ENCODE peak calls at places on chromosomes 16 and 17, in ten cellular contexts. P is uterus, W is transverse colon, M is prostate gland, K is K562, T is body of pancreas, S is upper lobe of left lung, B is tibial nerve, D is A549, X is breast epithelium. Q is an unnamed sample.

GRCh38 chr16:84228321-84228838 is 11.4 kb downstream of the KCNG4 start:
- DNase-seq in M (no peak), T (peak), D (peak), K (peak), S (no peak), W (peak), B (peak), X (no peak), P (peak), Q (no peak)

GRCh38 chr17:74450925-74451403 is 15.5 kb upstream of the CD300A start:
- DNase-seq in P (no peak), M (no peak), S (no peak), T (no peak), K (no peak), D (no peak), W (no peak), B (no peak), X (no peak), Q (no peak)

GRCh38 chr17:81084691-81085419 is 49.9 kb downstream of the BAIAP2 start:
- DNase-seq in T (peak), B (no peak), D (no peak), M (peak), W (no peak), X (no peak), P (no peak), S (no peak), K (no peak), Q (no peak)

GRCh38 chr17:63686138-63686685 is 13.7 kb downstream of the LIMD2 start:
- DNase-seq in B (no peak), D (no peak), W (no peak), M (no peak), S (no peak), X (no peak), T (no peak), P (no peak), K (no peak), Q (no peak)

GRCh38 chr17:15169676-15170075 is 95.5 kb downstream of the PMP22 start:
- DNase-seq in S (no peak), D (no peak), K (no peak), W (no peak), M (no peak), B (no peak), T (no peak), X (no peak), P (no peak), Q (no peak)

GRCh38 chr16:26645629-26646028 is 421.1 kb upstream of the C16orf82 start:
- DNase-seq in S (peak), D (peak), K (peak), W (no peak), P (no peak), B (no peak), M (no peak), T (peak), X (no peak), Q (no peak)

GRCh38 chr17:3770471-3770870 is 30.5 kb downstream of the ITGAE start:
- DNase-seq in X (no peak), K (no peak), D (no peak), T (no peak), P (no peak), B (no peak), M (no peak), W (peak), S (no peak), Q (peak)

GRCh38 chr17:75549246-75550138 is 24.0 kb downstream of the LLGL2 start:
- DNase-seq in B (no peak), M (peak), W (peak), K (no peak), S (peak), T (peak), D (peak), X (peak), P (no peak), Q (peak)

GRCh38 chr17:68248886-68249872 is 1.3 kb downstream of the AMZ2 start:
- DNase-seq in K (peak), W (no peak), T (no peak), D (no peak), X (no peak), B (no peak), P (no peak), M (no peak), S (no peak), Q (peak)

GRCh38 chr17:27339836-27340550 is 46.1 kb downstream of the WSB1 start:
- DNase-seq in W (no peak), P (no peak), T (no peak), S (no peak), K (peak), X (no peak), M (no peak), B (no peak), D (peak), Q (no peak)

GRCh38 chr17:58375811-58376210 is 23.8 kb upstream of the SUPT4H1 start:
- DNase-seq in P (no peak), M (no peak), S (no peak), B (no peak), X (no peak), T (no peak), K (no peak), W (no peak), D (no peak), Q (no peak)

GRCh38 chr17:82283208-82283749 is 9.8 kb upstream of the CSNK1D start:
- DNase-seq in D (peak), B (no peak), X (no peak), P (peak), S (no peak), W (no peak), K (no peak), T (no peak), M (no peak), Q (no peak)

GRCh38 chr16:88354229-88355092 is 28.3 kb upstream of the ZNF469 start:
- DNase-seq in W (no peak), M (no peak), T (no peak), S (peak), K (no peak), D (no peak), B (no peak), X (no peak), P (no peak), Q (no peak)

GRCh38 chr17:10471853-10472252 is 2.5 kb upstream of the MYH4 start:
- DNase-seq in P (no peak), T (no peak), W (no peak), S (no peak), X (no peak), K (no peak), M (no peak), B (no peak), D (no peak), Q (no peak)

GRCh38 chr16:83949724-83950001 is 3.4 kb upstream of the OSGIN1 start:
- DNase-seq in S (no peak), M (no peak), D (no peak), P (no peak), T (no peak), W (no peak), K (no peak), B (no peak), X (no peak), Q (no peak)

GRCh38 chr16:74320707-74321106 is 24.1 kb downstream of the PSMD7 start:
- DNase-seq in T (peak), M (no peak), S (no peak), X (no peak), P (no peak), K (no peak), W (no peak), B (no peak), D (no peak), Q (no peak)

GRCh38 chr16:10228779-10229178 is 46.6 kb upstream of the GRIN2A start:
- DNase-seq in W (no peak), T (no peak), S (no peak), X (no peak), P (no peak), K (no peak), M (no peak), D (no peak), B (no peak), Q (no peak)

GRCh38 chr16:50025544-50025931 is 513 bp downstream of the CNEP1R1 start:
- DNase-seq in T (peak), P (no peak), S (no peak), M (no peak), X (no peak), B (no peak), W (peak), D (no peak), K (peak), Q (peak)

GRCh38 chr16:4313563-4314531 is 2.0 kb upstream of the GLIS2 start:
- DNase-seq in B (no peak), X (no peak), P (no peak), W (peak), K (peak), D (peak), T (peak), M (no peak), S (peak), Q (no peak)

GRCh38 chr17:80024206-80024972 is 11.3 kb downstream of the TBC1D16 start:
- DNase-seq in X (no peak), W (no peak), M (no peak), T (no peak), B (no peak), S (no peak), P (no peak), K (no peak), D (no peak), Q (no peak)

GRCh38 chr17:15942207-15942833 is 2.6 kb upstream of the ADORA2B start:
- DNase-seq in B (no peak), S (peak), T (no peak), D (no peak), W (no peak), X (no peak), K (no peak), M (no peak), P (no peak), Q (peak)

GRCh38 chr16:49766280-49766679 is 89.6 kb downstream of the ZNF423 start:
- DNase-seq in B (no peak), P (no peak), T (no peak), S (no peak), D (no peak), K (no peak), W (no peak), X (no peak), M (no peak), Q (no peak)

GRCh38 chr16:25959216-25959615 is 267.5 kb downstream of the HS3ST4 start:
- DNase-seq in S (no peak), D (no peak), K (no peak), W (peak), X (no peak), B (no peak), T (no peak), M (no peak), P (no peak), Q (no peak)

GRCh38 chr16:10964039-10964890 is 19.9 kb downstream of the CLEC16A start:
- DNase-seq in W (peak), D (peak), S (peak), K (peak), T (peak), M (peak), P (peak), B (peak), X (peak), Q (peak)

GRCh38 chr17:10771142-10771541 is 32.8 kb downstream of the TMEM238L start:
- DNase-seq in M (no peak), K (no peak), W (no peak), X (peak), P (no peak), T (no peak), D (no peak), B (no peak), S (no peak), Q (no peak)

GRCh38 chr17:56629450-56630187 is 36.1 kb downstream of the NOG start:
- DNase-seq in W (no peak), D (peak), X (no peak), P (no peak), B (no peak), T (no peak), S (no peak), K (peak), M (no peak), Q (no peak)

GRCh38 chr17:32519769-32520701 is 33.2 kb downstream of the CDK5R1 start:
- DNase-seq in M (no peak), S (peak), B (no peak), W (peak), D (no peak), T (no peak), X (no peak), K (no peak), P (no peak), Q (peak)

GRCh38 chr16:67864594-67864993 is 8.3 kb upstream of the EDC4 start:
- DNase-seq in K (no peak), D (no peak), P (no peak), X (no peak), T (no peak), S (no peak), W (no peak), M (no peak), B (no peak), Q (no peak)

GRCh38 chr17:9994761-9995160 is 89.7 kb upstream of the RCVRN start:
- DNase-seq in W (no peak), D (no peak), X (no peak), S (no peak), P (no peak), M (no peak), B (no peak), T (no peak), K (no peak), Q (no peak)

GRCh38 chr17:8583954-8584353 is 46.6 kb downstream of the MYH10 start:
- DNase-seq in P (no peak), K (no peak), W (no peak), D (no peak), S (no peak), X (no peak), M (no peak), T (no peak), B (no peak), Q (no peak)

GRCh38 chr17:13786000-13786598 is 184.4 kb upstream of the HS3ST3A1 start:
- DNase-seq in S (peak), M (no peak), W (no peak), X (no peak), K (no peak), B (no peak), D (no peak), T (no peak), P (no peak), Q (no peak)

GRCh38 chr16:56753410-56753809 is 23.5 kb downstream of the NUP93 start:
- DNase-seq in B (no peak), S (no peak), K (no peak), P (no peak), X (no peak), M (no peak), W (no peak), D (no peak), T (no peak), Q (no peak)

DNA sequence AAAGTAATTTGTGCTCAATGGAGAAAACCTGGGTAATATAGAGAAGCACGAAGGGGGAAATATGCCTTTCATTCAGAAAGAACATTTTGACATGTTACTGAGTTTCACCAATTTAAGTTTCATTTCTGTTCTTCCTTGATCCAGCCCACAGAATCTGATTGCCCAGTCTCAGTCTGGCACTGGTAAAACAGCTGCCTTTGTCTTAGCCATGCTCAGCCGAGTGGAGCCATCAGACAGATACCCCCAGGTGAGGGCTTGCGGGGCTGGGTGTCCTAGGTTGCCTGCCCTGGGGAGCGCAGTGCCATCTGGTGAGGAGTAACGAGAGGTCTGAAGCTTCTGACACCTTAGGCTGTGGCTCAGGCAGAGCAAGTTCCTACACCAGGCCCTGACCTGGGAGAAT is 17.7 kb downstream of the DDX19A start:
- DNase-seq in S (no peak), X (no peak), K (no peak), B (no peak), P (no peak), T (no peak), D (no peak), M (no peak), W (no peak), Q (no peak)
- TF ChIP-seq CTCF in S (no peak), X (no peak), K (no peak), B (no peak), P (no peak), T (no peak), D (no peak), M (no peak), W (no peak), Q (no peak)

DNA sequence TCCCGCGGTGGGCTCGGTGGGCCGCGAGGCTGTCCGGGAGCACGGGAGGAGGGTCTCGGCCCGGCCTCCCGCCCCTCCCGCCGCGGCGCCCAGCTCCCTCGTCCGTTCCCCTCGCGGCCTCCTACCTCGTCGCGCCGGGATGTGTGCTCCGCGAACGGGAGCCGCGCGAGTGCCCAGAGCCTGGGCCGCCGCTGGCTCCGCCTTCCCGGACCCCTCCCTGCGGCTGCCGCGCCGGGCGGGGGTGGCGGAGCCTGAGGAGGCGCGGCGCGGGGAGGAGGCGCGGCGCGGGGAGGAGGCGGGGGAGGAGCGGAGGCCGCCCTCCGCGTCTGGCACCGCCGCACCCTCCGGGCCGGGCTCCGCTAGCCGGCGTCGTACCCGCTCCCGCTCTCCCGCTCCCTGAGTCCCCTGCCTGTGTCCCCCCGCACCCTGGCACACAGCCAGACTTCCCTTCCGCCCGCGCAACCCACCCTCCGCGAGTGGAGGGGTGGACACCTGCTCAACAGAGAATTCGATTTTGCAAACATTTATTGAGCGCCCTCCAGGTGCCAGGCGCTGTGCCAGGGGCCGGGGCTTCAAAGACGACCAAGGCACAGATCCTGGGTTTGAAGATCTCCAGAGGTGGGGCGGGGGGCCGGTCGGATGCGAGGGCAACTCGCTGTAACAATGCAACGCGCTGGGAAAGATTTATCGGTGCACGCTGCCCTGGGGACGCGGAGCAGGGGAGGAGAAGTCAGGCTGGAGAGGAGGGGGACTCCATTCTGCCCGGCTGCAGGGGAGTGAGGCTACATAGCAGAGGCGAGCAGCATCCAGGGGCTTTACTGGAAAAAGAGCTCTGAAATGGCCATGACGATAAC is at the start of gene MPP3:
- DNase-seq in P (peak), T (peak), D (peak), S (peak), X (peak), W (peak), K (peak), B (peak), M (peak), Q (peak)
- TF ChIP-seq POLR2A in P (peak), T (peak), D (peak), S (peak), X (no peak), W (peak), K (no peak), B (peak), M (peak), Q (no peak)

DNA sequence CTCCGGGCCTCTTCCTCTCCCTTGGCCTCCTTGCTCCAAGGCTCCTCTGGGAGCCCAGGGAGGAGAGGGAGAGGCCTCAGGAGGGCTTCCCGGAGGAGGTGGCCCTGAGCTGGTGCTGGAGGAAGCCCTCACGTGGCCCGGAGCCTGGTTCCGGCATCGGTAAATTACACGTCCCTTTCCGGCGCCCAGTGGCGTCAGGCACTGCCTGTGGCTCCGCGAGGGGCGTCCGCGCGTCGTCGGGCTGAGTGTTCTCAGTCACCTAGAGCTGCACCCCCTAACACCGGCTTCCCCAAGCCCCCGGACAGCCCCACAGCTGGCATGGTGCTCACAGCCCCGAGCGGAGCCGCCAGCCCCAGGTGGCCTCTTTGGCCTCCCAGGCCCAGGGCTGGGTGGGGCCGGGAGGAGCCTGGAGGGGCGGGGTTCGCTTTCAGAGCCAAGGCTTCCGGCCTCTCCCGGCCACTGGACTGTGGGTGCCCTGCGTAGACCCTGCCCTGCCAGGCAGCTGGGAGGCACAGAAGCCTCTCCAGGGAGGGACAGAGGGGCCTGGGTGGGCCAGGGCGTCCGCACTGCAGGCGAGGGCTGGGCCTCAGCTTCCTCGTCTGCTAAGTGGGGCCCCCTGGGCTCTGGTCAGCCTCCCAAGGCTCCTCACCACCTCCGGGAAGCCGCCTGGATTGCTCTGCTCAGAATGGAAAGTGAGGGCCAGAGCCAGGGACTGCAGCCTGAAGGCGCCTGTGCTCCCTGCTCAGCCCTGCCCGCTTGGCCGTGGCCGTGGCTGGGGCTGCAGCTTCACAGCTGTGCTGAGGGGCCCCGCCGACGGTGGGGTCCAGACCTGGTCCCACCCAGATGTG is 27.8 kb upstream of the SSTR5 start:
- DNase-seq in S (peak), K (peak), T (no peak), M (no peak), B (no peak), W (no peak), X (no peak), P (no peak), D (peak), Q (no peak)
- TF ChIP-seq CTCF in S (no peak), K (no peak), T (no peak), M (no peak), B (no peak), W (no peak), X (no peak), P (no peak), D (no peak), Q (no peak)

GRCh38 chr17:73192894-73193701 is at the start of gene COG1:
- DNase-seq in P (peak), B (peak), K (peak), M (peak), D (peak), T (peak), S (peak), X (peak), W (peak), Q (peak)
- TF ChIP-seq POLR2A in P (no peak), B (no peak), K (peak), M (peak), D (peak), T (peak), S (peak), X (no peak), W (peak), Q (peak)

Q was measured in Peyer's patch.